ENCODE peak calls at places on chromosomes 12 and 14, in five cellular contexts. J, H, Z, O and C are unnamed samples.

GRCh38 chr12:113134521-113134951 is 1.0 kb downstream of the RASAL1 start:
- DNase-seq in O (no peak), J (no peak), Z (no peak), H (peak; percentile 51), C (no peak)

GRCh38 chr14:105861985-105862465 is 335.6 kb downstream of the TMEM121 start:
- DNase-seq in J (peak; percentile 4), H (no peak), Z (peak; percentile 14), O (no peak), C (peak; percentile 57)

GRCh38 chr12:82358200-82359114 is at the start of the genes CCDC59 and METTL25:
- DNase-seq in H (peak; percentile 96), J (peak; percentile 96), O (peak; percentile 97), Z (peak; percentile 99), C (peak; percentile 90)

GRCh38 chr14:31449971-31450610 is 7.2 kb downstream of the DTD2 start:
- DNase-seq in O (no peak), H (peak; percentile 87), Z (no peak), J (no peak), C (no peak)

GRCh38 chr12:89016970-89017778 is 335.1 kb downstream of the DUSP6 start:
- DNase-seq in O (peak; percentile 15), J (no peak), H (peak; percentile 55), Z (no peak), C (no peak)

GRCh38 chr12:62866451-62867082 is 68.4 kb downstream of the PPM1H start:
- DNase-seq in J (no peak), Z (no peak), O (no peak), H (peak; percentile 80), C (no peak)

GRCh38 chr12:66851134-66851533 is 172.3 kb upstream of the GRIP1 start:
- DNase-seq in O (no peak), H (no peak), Z (no peak), J (no peak), C (no peak)

GRCh38 chr14:104638927-104639450 is 34.4 kb upstream of the TMEM179 start:
- DNase-seq in O (no peak), J (no peak), Z (no peak), H (no peak), C (no peak)

GRCh38 chr12:103841690-103842584 is 903 bp upstream of the NT5DC3 start:
- DNase-seq in H (peak; percentile 90), O (peak; percentile 37), J (no peak), Z (peak; percentile 11), C (no peak)

GRCh38 chr12:83954071-83954789 is 958.4 kb downstream of the SLC6A15 start:
- DNase-seq in Z (no peak), O (no peak), J (no peak), H (no peak), C (no peak)

GRCh38 chr12:83960767-83961166 is 951.8 kb downstream of the SLC6A15 start:
- DNase-seq in H (no peak), O (no peak), J (no peak), Z (no peak), C (no peak)

GRCh38 chr12:83958997-83959396 is 953.6 kb downstream of the SLC6A15 start:
- DNase-seq in Z (no peak), O (no peak), J (no peak), H (no peak), C (no peak)

GRCh38 chr12:83954939-83955601 is 957.5 kb downstream of the SLC6A15 start:
- DNase-seq in J (no peak), Z (no peak), O (no peak), H (no peak), C (no peak)
- TF ChIP-seq CTCF in J (peak; percentile 14), Z (no peak), O (no peak), H (no peak), C (no peak)

DNA sequence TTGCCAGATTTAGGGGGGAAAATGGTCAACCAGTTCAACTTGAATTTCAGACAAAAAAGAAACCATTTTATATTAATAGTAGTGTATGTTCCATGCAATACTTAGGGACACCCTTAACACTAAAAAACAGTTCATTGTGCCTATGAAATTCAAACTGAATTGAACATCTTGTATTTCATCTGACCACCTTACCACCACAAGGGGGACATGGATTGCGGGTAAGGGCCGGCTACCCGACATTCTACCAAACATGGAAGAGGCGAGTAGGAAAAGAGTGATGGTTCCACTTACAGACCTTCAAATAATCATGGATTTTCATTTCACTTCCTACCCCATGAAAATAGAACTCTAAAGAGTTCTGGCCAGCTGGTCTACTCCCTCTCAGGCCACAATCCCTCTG is 10.3 kb upstream of the STK38L start:
- DNase-seq in H (no peak), O (no peak), Z (no peak), J (no peak), C (no peak)
- TF ChIP-seq CTCF in H (peak; percentile 8), O (no peak), Z (no peak), J (no peak), C (no peak)

GRCh38 chr12:5073054-5073453 is 29.4 kb downstream of the KCNA5 start:
- DNase-seq in J (no peak), O (no peak), Z (no peak), H (no peak), C (no peak)
- TF ChIP-seq CTCF in J (no peak), O (no peak), Z (no peak), H (no peak), C (no peak)

GRCh38 chr12:120367252-120367923 is 1.6 kb downstream of the MSI1 start:
- DNase-seq in Z (no peak), O (no peak), J (no peak), H (peak; percentile 88), C (no peak)
- TF ChIP-seq CTCF in Z (no peak), O (no peak), J (peak; percentile 37), H (peak; percentile 39), C (no peak)

GRCh38 chr12:101823891-101824290 is 6.9 kb downstream of the GNPTAB start:
- DNase-seq in O (peak; percentile 23), J (peak; percentile 44), H (peak; percentile 79), Z (peak; percentile 51), C (no peak)
- TF ChIP-seq CTCF in O (no peak), J (no peak), H (peak; percentile 27), Z (peak; percentile 64), C (no peak)